ENCODE peak calls at places on chromosome 11, in seven cellular contexts. One of them, this sample, is unnamed.

GRCh38 chr11:120940297-120940847 is 83.5 kb upstream of the TBCEL start:
- DNase-seq in IMR-90: peak
- DNase-seq in epithelial cell of esophagus: no peak
- DNase-seq in bronchial epithelial cell: no peak
- DNase-seq in RWPE1: no peak
- DNase-seq in endothelial cell: no peak
- DNase-seq in spleen: no peak
- DNase-seq in this sample: no peak

GRCh38 chr11:113553905-113554304 is 78.7 kb upstream of the DRD2 start:
- DNase-seq in IMR-90: no peak
- DNase-seq in bronchial epithelial cell: no peak
- DNase-seq in endothelial cell: peak
- DNase-seq in epithelial cell of esophagus: no peak
- DNase-seq in spleen: no peak
- DNase-seq in RWPE1: no peak
- DNase-seq in this sample: no peak

GRCh38 chr11:125371451-125371935 is 124.6 kb downstream of the FEZ1 start:
- DNase-seq in IMR-90: no peak
- DNase-seq in endothelial cell: no peak
- DNase-seq in spleen: peak
- DNase-seq in bronchial epithelial cell: no peak
- DNase-seq in RWPE1: no peak
- DNase-seq in epithelial cell of esophagus: no peak
- DNase-seq in this sample: no peak

GRCh38 chr11:65417702-65418430 is 4.7 kb upstream of the NEAT1 start:
- DNase-seq in IMR-90: peak
- DNase-seq in RWPE1: no peak
- DNase-seq in endothelial cell: no peak
- DNase-seq in spleen: peak
- DNase-seq in epithelial cell of esophagus: peak
- DNase-seq in bronchial epithelial cell: peak
- DNase-seq in this sample: peak

GRCh38 chr11:12925520-12925919 is 83.6 kb upstream of the RASSF10 start:
- DNase-seq in epithelial cell of esophagus: no peak
- DNase-seq in spleen: no peak
- DNase-seq in RWPE1: no peak
- DNase-seq in bronchial epithelial cell: no peak
- DNase-seq in IMR-90: no peak
- DNase-seq in endothelial cell: no peak
- DNase-seq in this sample: no peak

GRCh38 chr11:8814923-8815240 is 96.1 kb upstream of the AKIP1 start:
- DNase-seq in endothelial cell: no peak
- DNase-seq in spleen: no peak
- DNase-seq in RWPE1: no peak
- DNase-seq in epithelial cell of esophagus: no peak
- DNase-seq in IMR-90: no peak
- DNase-seq in bronchial epithelial cell: no peak
- DNase-seq in this sample: no peak

GRCh38 chr11:45429719-45430118 is 143.6 kb upstream of the SYT13 start:
- DNase-seq in bronchial epithelial cell: no peak
- DNase-seq in endothelial cell: no peak
- DNase-seq in IMR-90: no peak
- DNase-seq in epithelial cell of esophagus: no peak
- DNase-seq in spleen: no peak
- DNase-seq in RWPE1: no peak
- DNase-seq in this sample: no peak

GRCh38 chr11:112523477-112523876 is 262.8 kb upstream of the PLET1 start:
- DNase-seq in RWPE1: no peak
- DNase-seq in epithelial cell of esophagus: no peak
- DNase-seq in IMR-90: no peak
- DNase-seq in bronchial epithelial cell: peak
- DNase-seq in endothelial cell: no peak
- DNase-seq in spleen: no peak
- DNase-seq in this sample: no peak

GRCh38 chr11:16911186-16911585 is 103.0 kb downstream of the PLEKHA7 start:
- DNase-seq in bronchial epithelial cell: no peak
- DNase-seq in endothelial cell: no peak
- DNase-seq in epithelial cell of esophagus: no peak
- DNase-seq in spleen: no peak
- DNase-seq in RWPE1: no peak
- DNase-seq in IMR-90: no peak
- DNase-seq in this sample: no peak

GRCh38 chr11:134406264-134407185 is 5.5 kb downstream of the B3GAT1 start:
- DNase-seq in IMR-90: no peak
- DNase-seq in RWPE1: peak
- DNase-seq in bronchial epithelial cell: peak
- DNase-seq in spleen: no peak
- DNase-seq in endothelial cell: no peak
- DNase-seq in epithelial cell of esophagus: peak
- DNase-seq in this sample: no peak

GRCh38 chr11:94457118-94458029 is 36.3 kb downstream of the MRE11 start:
- DNase-seq in RWPE1: no peak
- DNase-seq in endothelial cell: no peak
- DNase-seq in spleen: no peak
- DNase-seq in bronchial epithelial cell: peak
- DNase-seq in IMR-90: peak
- DNase-seq in epithelial cell of esophagus: peak
- DNase-seq in this sample: no peak

GRCh38 chr11:117256573-117256972 is 24.1 kb downstream of the RNF214 start:
- DNase-seq in IMR-90: peak
- DNase-seq in RWPE1: no peak
- DNase-seq in bronchial epithelial cell: peak
- DNase-seq in epithelial cell of esophagus: peak
- DNase-seq in endothelial cell: no peak
- DNase-seq in spleen: no peak
- DNase-seq in this sample: no peak

GRCh38 chr11:77086521-77087472 is 15.8 kb upstream of the OMP start:
- DNase-seq in spleen: peak
- DNase-seq in RWPE1: no peak
- DNase-seq in IMR-90: no peak
- DNase-seq in epithelial cell of esophagus: no peak
- DNase-seq in bronchial epithelial cell: no peak
- DNase-seq in endothelial cell: no peak
- DNase-seq in this sample: no peak

GRCh38 chr11:7559404-7560283 is 45.8 kb downstream of the PPFIBP2 start:
- DNase-seq in IMR-90: no peak
- DNase-seq in endothelial cell: no peak
- DNase-seq in epithelial cell of esophagus: no peak
- DNase-seq in spleen: no peak
- DNase-seq in RWPE1: no peak
- DNase-seq in bronchial epithelial cell: no peak
- DNase-seq in this sample: no peak

GRCh38 chr11:1151366-1152315 is 6.1 kb upstream of the MUC5AC start:
- DNase-seq in IMR-90: no peak
- DNase-seq in epithelial cell of esophagus: no peak
- DNase-seq in RWPE1: no peak
- DNase-seq in spleen: peak
- DNase-seq in endothelial cell: no peak
- DNase-seq in bronchial epithelial cell: no peak
- DNase-seq in this sample: no peak

GRCh38 chr11:14320020-14320419 is 39.0 kb downstream of the RRAS2 start:
- DNase-seq in spleen: peak
- DNase-seq in IMR-90: peak
- DNase-seq in RWPE1: no peak
- DNase-seq in bronchial epithelial cell: no peak
- DNase-seq in endothelial cell: no peak
- DNase-seq in epithelial cell of esophagus: no peak
- DNase-seq in this sample: peak

GRCh38 chr11:99080154-99080553 is 59.4 kb downstream of the CNTN5 start:
- DNase-seq in RWPE1: no peak
- DNase-seq in bronchial epithelial cell: no peak
- DNase-seq in IMR-90: no peak
- DNase-seq in epithelial cell of esophagus: no peak
- DNase-seq in spleen: no peak
- DNase-seq in endothelial cell: no peak
- DNase-seq in this sample: no peak

GRCh38 chr11:46643531-46643930 is 26.2 kb downstream of the ATG13 start:
- DNase-seq in endothelial cell: no peak
- DNase-seq in spleen: no peak
- DNase-seq in RWPE1: no peak
- DNase-seq in bronchial epithelial cell: no peak
- DNase-seq in IMR-90: no peak
- DNase-seq in epithelial cell of esophagus: no peak
- DNase-seq in this sample: no peak

GRCh38 chr11:75269367-75269660 is 28.7 kb downstream of the TPBGL start:
- DNase-seq in endothelial cell: no peak
- DNase-seq in epithelial cell of esophagus: no peak
- DNase-seq in bronchial epithelial cell: no peak
- DNase-seq in IMR-90: no peak
- DNase-seq in RWPE1: no peak
- DNase-seq in spleen: peak
- DNase-seq in this sample: no peak

GRCh38 chr11:125380756-125381445 is 115.2 kb downstream of the FEZ1 start:
- DNase-seq in endothelial cell: no peak
- DNase-seq in IMR-90: no peak
- DNase-seq in epithelial cell of esophagus: no peak
- DNase-seq in spleen: peak
- DNase-seq in RWPE1: no peak
- DNase-seq in bronchial epithelial cell: no peak
- DNase-seq in this sample: no peak

GRCh38 chr11:34308821-34309585 is 48.8 kb downstream of the ABTB2 start:
- DNase-seq in endothelial cell: no peak
- DNase-seq in epithelial cell of esophagus: no peak
- DNase-seq in bronchial epithelial cell: no peak
- DNase-seq in spleen: no peak
- DNase-seq in RWPE1: no peak
- DNase-seq in IMR-90: no peak
- DNase-seq in this sample: no peak

GRCh38 chr11:914204-914603 is 3.6 kb upstream of the CHID1 start:
- DNase-seq in RWPE1: no peak
- DNase-seq in spleen: peak
- DNase-seq in epithelial cell of esophagus: no peak
- DNase-seq in bronchial epithelial cell: no peak
- DNase-seq in IMR-90: no peak
- DNase-seq in endothelial cell: no peak
- DNase-seq in this sample: no peak

GRCh38 chr11:106286881-106287504 is 209.5 kb downstream of the AASDHPPT start:
- DNase-seq in bronchial epithelial cell: no peak
- DNase-seq in RWPE1: no peak
- DNase-seq in epithelial cell of esophagus: no peak
- DNase-seq in endothelial cell: no peak
- DNase-seq in spleen: no peak
- DNase-seq in IMR-90: no peak
- DNase-seq in this sample: no peak

GRCh38 chr11:92643827-92644226 is 325.6 kb upstream of the MTNR1B start:
- DNase-seq in endothelial cell: no peak
- DNase-seq in RWPE1: no peak
- DNase-seq in bronchial epithelial cell: no peak
- DNase-seq in IMR-90: no peak
- DNase-seq in spleen: no peak
- DNase-seq in epithelial cell of esophagus: no peak
- DNase-seq in this sample: no peak

DNA sequence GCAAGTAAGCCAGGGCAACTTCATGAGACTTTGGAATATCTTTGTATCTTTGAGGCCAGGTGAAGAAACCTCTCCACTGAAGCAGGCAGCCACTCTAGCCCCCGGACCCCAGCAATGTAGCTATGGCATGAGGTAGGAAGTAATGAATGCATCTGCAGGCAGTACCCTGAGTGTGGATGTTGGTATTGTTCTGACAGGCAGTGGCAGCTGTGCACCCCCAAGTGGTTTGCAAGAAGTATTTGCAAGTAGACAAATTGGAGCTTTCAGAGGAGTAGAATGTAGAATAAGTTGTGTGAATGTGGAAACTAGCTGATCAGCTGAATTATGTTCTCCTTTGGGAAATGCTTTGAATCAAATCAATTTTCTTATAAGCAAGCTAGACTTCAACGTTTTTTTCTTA is 194.4 kb upstream of the PGR start:
- DNase-seq in RWPE1: no peak
- DNase-seq in epithelial cell of esophagus: no peak
- DNase-seq in endothelial cell: peak
- DNase-seq in IMR-90: no peak
- DNase-seq in bronchial epithelial cell: peak
- DNase-seq in spleen: no peak
- DNase-seq in this sample: no peak
- TF ChIP-seq CTCF in RWPE1: no peak
- TF ChIP-seq CTCF in epithelial cell of esophagus: no peak
- TF ChIP-seq CTCF in endothelial cell: no peak
- TF ChIP-seq CTCF in IMR-90: no peak
- TF ChIP-seq CTCF in bronchial epithelial cell: no peak
- TF ChIP-seq CTCF in spleen: no peak
- TF ChIP-seq CTCF in this sample: peak

GRCh38 chr11:84564180-84564866 is 1062.8 kb downstream of the DLG2 start:
- DNase-seq in spleen: no peak
- DNase-seq in IMR-90: peak
- DNase-seq in RWPE1: peak
- DNase-seq in endothelial cell: peak
- DNase-seq in epithelial cell of esophagus: peak
- DNase-seq in bronchial epithelial cell: peak
- DNase-seq in this sample: no peak
- TF ChIP-seq CTCF in spleen: peak
- TF ChIP-seq CTCF in IMR-90: peak
- TF ChIP-seq CTCF in RWPE1: peak
- TF ChIP-seq CTCF in endothelial cell: peak
- TF ChIP-seq CTCF in epithelial cell of esophagus: peak
- TF ChIP-seq CTCF in bronchial epithelial cell: peak
- TF ChIP-seq CTCF in this sample: peak

GRCh38 chr11:90911192-90911591 is 688.3 kb upstream of the CHORDC1 start:
- DNase-seq in RWPE1: no peak
- DNase-seq in bronchial epithelial cell: no peak
- DNase-seq in IMR-90: no peak
- DNase-seq in epithelial cell of esophagus: no peak
- DNase-seq in spleen: no peak
- DNase-seq in endothelial cell: no peak
- DNase-seq in this sample: no peak

GRCh38 chr11:90913131-90913668 is 690.4 kb upstream of the CHORDC1 start:
- DNase-seq in spleen: no peak
- DNase-seq in endothelial cell: no peak
- DNase-seq in epithelial cell of esophagus: no peak
- DNase-seq in IMR-90: no peak
- DNase-seq in bronchial epithelial cell: no peak
- DNase-seq in RWPE1: no peak
- DNase-seq in this sample: no peak

GRCh38 chr11:90912631-90913030 is 689.8 kb upstream of the CHORDC1 start:
- DNase-seq in epithelial cell of esophagus: no peak
- DNase-seq in spleen: no peak
- DNase-seq in endothelial cell: no peak
- DNase-seq in bronchial epithelial cell: no peak
- DNase-seq in IMR-90: no peak
- DNase-seq in RWPE1: no peak
- DNase-seq in this sample: no peak

DNA sequence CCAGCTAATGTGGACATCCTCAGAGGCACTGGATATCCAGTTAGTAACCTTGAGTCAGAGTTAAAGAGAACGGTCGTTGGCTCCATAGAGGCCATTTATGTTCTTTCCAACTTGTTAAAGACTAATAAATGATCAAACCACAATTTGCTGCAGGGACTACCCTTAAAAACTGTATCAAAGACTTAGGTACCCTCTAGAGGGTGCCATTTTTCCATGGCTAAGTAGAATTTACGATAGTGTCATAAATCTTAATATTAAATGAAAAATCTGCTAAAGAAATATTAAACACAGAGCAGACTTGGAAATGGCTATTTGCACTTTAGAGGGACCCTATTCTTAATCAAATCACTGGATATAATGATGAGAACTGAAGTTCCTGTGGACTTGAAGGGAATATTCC is 685.2 kb upstream of the CHORDC1 start:
- DNase-seq in spleen: no peak
- DNase-seq in endothelial cell: no peak
- DNase-seq in epithelial cell of esophagus: peak
- DNase-seq in IMR-90: no peak
- DNase-seq in bronchial epithelial cell: peak
- DNase-seq in RWPE1: no peak
- DNase-seq in this sample: no peak
- TF ChIP-seq CTCF in spleen: no peak
- TF ChIP-seq CTCF in endothelial cell: no peak
- TF ChIP-seq CTCF in epithelial cell of esophagus: no peak
- TF ChIP-seq CTCF in IMR-90: no peak
- TF ChIP-seq CTCF in bronchial epithelial cell: no peak
- TF ChIP-seq CTCF in RWPE1: no peak
- TF ChIP-seq CTCF in this sample: no peak

GRCh38 chr11:61279934-61280656 is 15.0 kb downstream of the VWCE start:
- DNase-seq in epithelial cell of esophagus: peak
- DNase-seq in RWPE1: peak
- DNase-seq in endothelial cell: no peak
- DNase-seq in bronchial epithelial cell: peak
- DNase-seq in IMR-90: peak
- DNase-seq in spleen: no peak
- DNase-seq in this sample: no peak
- TF ChIP-seq CTCF in epithelial cell of esophagus: no peak
- TF ChIP-seq CTCF in RWPE1: no peak
- TF ChIP-seq CTCF in endothelial cell: no peak
- TF ChIP-seq CTCF in bronchial epithelial cell: no peak
- TF ChIP-seq CTCF in IMR-90: no peak
- TF ChIP-seq CTCF in spleen: no peak
- TF ChIP-seq CTCF in this sample: no peak

This sample was measured in GM06990.